ENCODE peak calls at places on chromosomes 7 and 10, in six cellular contexts. D is K562, H is HepG2, X is A549, R is GM12878, W is upper lobe of left lung. Y is an unnamed sample.

GRCh38 chr10:124465003-124465776 is 3.6 kb downstream of the LHPP start:
- ATAC-seq in D (peak; percentile 42), H (no peak), X (no peak), R (peak; percentile 66), W (no peak), Y (no peak)

GRCh38 chr7:92781117-92781720 is 55.2 kb downstream of the CDK6 start:
- ATAC-seq in D (no peak), H (peak; percentile 47), X (no peak), R (no peak), W (peak; percentile 61), Y (peak; percentile 63)

GRCh38 chr7:91953618-91954017 is 13.0 kb downstream of the AKAP9 start:
- ATAC-seq in D (peak; percentile 37), H (no peak), X (no peak), R (peak; percentile 25), W (no peak), Y (no peak)

GRCh38 chr10:70052462-70053211 is at the start of gene MACROH2A2:
- ATAC-seq in D (peak; percentile 62), H (peak; percentile 90), X (peak; percentile 94), R (no peak), W (peak; percentile 90), Y (peak; percentile 76)

GRCh38 chr7:28920424-28920823 is 37.7 kb downstream of the TRIL start:
- ATAC-seq in D (no peak), H (no peak), X (no peak), R (no peak), W (no peak), Y (no peak)

GRCh38 chr10:15486404-15486803 is 115.3 kb upstream of the FAM171A1 start:
- ATAC-seq in D (no peak), H (no peak), X (no peak), R (no peak), W (no peak), Y (no peak)

GRCh38 chr10:100890696-100891271 is 22.0 kb upstream of the SLF2 start:
- ATAC-seq in D (peak; percentile 53), H (peak; percentile 49), X (peak; percentile 88), R (no peak), W (peak; percentile 80), Y (no peak)

GRCh38 chr7:98354511-98355249 is 46.2 kb downstream of the BAIAP2L1 start:
- ATAC-seq in D (no peak), H (peak; percentile 91), X (peak; percentile 88), R (no peak), W (peak; percentile 55), Y (no peak)

GRCh38 chr10:71127773-71128172 is 84.6 kb upstream of the UNC5B start:
- ATAC-seq in D (no peak), H (no peak), X (no peak), R (no peak), W (no peak), Y (no peak)

GRCh38 chr10:3147117-3147820 is 25.3 kb downstream of the PITRM1 start:
- ATAC-seq in D (no peak), H (no peak), X (no peak), R (no peak), W (no peak), Y (no peak)

GRCh38 chr7:127153315-127153714 is 99.4 kb downstream of the GRM8 start:
- ATAC-seq in D (no peak), H (no peak), X (no peak), R (no peak), W (no peak), Y (no peak)

GRCh38 chr10:13839430-13839986 is 252.7 kb downstream of the PRPF18 start:
- ATAC-seq in D (no peak), H (no peak), X (no peak), R (no peak), W (peak; percentile 76), Y (peak; percentile 53)

GRCh38 chr10:43262043-43262901 is 4.6 kb downstream of the RASGEF1A start:
- ATAC-seq in D (no peak), H (no peak), X (no peak), R (no peak), W (no peak), Y (no peak)

GRCh38 chr10:119501690-119502089 is 40.8 kb downstream of the RGS10 start:
- ATAC-seq in D (no peak), H (no peak), X (no peak), R (peak; percentile 66), W (no peak), Y (no peak)

GRCh38 chr10:61906502-61906901 is 5.0 kb downstream of the ARID5B start:
- ATAC-seq in D (no peak), H (no peak), X (no peak), R (no peak), W (no peak), Y (no peak)

GRCh38 chr7:139588632-139589031 is 65.1 kb downstream of the CLEC2L start:
- ATAC-seq in D (peak; percentile 84), H (no peak), X (no peak), R (no peak), W (peak; percentile 65), Y (peak; percentile 78)

GRCh38 chr10:21166557-21167287 is 269.6 kb upstream of the NEBL start:
- ATAC-seq in D (peak; percentile 81), H (peak; percentile 69), X (no peak), R (no peak), W (peak; percentile 72), Y (no peak)

GRCh38 chr10:35007858-35008301 is 82.3 kb downstream of the CUL2 start:
- ATAC-seq in D (no peak), H (no peak), X (no peak), R (no peak), W (no peak), Y (no peak)

GRCh38 chr10:37734971-37735370 is 122.4 kb downstream of the ZNF248 start:
- ATAC-seq in D (peak; percentile 53), H (peak; percentile 77), X (peak; percentile 56), R (no peak), W (no peak), Y (no peak)

GRCh38 chr10:127874966-127875765 is 17.6 kb downstream of the CLRN3 start:
- ATAC-seq in D (no peak), H (no peak), X (no peak), R (peak; percentile 46), W (no peak), Y (no peak)

GRCh38 chr7:22565315-22565811 is 65.4 kb upstream of the STEAP1B start:
- ATAC-seq in D (peak; percentile 25), H (no peak), X (no peak), R (peak; percentile 49), W (peak; percentile 11), Y (no peak)

GRCh38 chr7:98657736-98658135 is 40.7 kb downstream of the NPTX2 start:
- ATAC-seq in D (no peak), H (no peak), X (no peak), R (no peak), W (no peak), Y (no peak)

GRCh38 chr10:61878411-61879051 is 23.0 kb upstream of the ARID5B start:
- ATAC-seq in D (no peak), H (no peak), X (no peak), R (peak; percentile 54), W (no peak), Y (no peak)

GRCh38 chr7:140673063-140673769 is 471 bp downstream of the ADCK2 start:
- ATAC-seq in D (peak; percentile 79), H (peak; percentile 75), X (peak; percentile 78), R (peak; percentile 62), W (peak; percentile 71), Y (peak; percentile 68)

GRCh38 chr7:98879198-98879988 is 1.1 kb downstream of the TRRAP start:
- ATAC-seq in D (peak; percentile 82), H (peak; percentile 85), X (peak; percentile 71), R (peak; percentile 92), W (peak; percentile 25), Y (peak; percentile 4)

GRCh38 chr10:49625411-49625810 is 11.6 kb downstream of the CHAT start:
- ATAC-seq in D (no peak), H (no peak), X (no peak), R (no peak), W (no peak), Y (no peak)

GRCh38 chr10:12355384-12355783 is 6.0 kb downstream of the CAMK1D start:
- ATAC-seq in D (no peak), H (no peak), X (no peak), R (peak; percentile 1), W (no peak), Y (no peak)

GRCh38 chr7:38753347-38753746 is 122.2 kb upstream of the AMPH start:
- ATAC-seq in D (no peak), H (no peak), X (no peak), R (no peak), W (no peak), Y (peak; percentile 16)

GRCh38 chr7:13241416-13241815 is 554.0 kb downstream of the ARL4A start:
- ATAC-seq in D (no peak), H (no peak), X (no peak), R (no peak), W (no peak), Y (no peak)

GRCh38 chr7:50684702-50685074 is 98.0 kb downstream of the GRB10 start:
- ATAC-seq in D (no peak), H (no peak), X (no peak), R (no peak), W (no peak), Y (no peak)
- TF ChIP-seq EP300 in D (no peak), H (no peak), X (no peak), R (no peak), W (no peak), Y (no peak)

DNA sequence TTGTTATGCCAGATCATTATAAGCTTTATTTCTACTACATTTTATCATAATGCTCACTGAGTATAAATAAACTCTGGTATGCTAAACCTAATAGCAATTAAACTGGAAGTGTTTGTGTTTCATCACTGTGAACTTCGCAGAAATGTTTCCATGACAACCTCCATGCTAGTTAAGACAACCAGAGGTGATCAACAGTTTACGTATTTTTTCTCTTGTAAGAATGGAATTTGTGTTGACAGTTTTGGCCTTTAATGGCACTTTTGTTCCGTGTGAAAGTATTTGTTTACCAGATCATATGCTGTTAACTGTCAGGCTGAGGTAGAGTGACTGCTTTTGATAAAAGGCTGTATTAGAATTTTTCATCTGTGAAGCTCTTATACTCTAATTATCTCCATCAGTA is 212.1 kb upstream of the PPP1R3A start:
- ATAC-seq in D (no peak), H (no peak), X (no peak), R (no peak), W (no peak), Y (no peak)
- TF ChIP-seq EP300 in D (no peak), H (no peak), X (no peak), R (no peak), W (no peak), Y (no peak)

GRCh38 chr7:138001529-138002095 is at the start of gene CREB3L2:
- ATAC-seq in D (peak; percentile 74), H (peak; percentile 84), X (peak; percentile 79), R (peak; percentile 71), W (peak; percentile 68), Y (peak; percentile 35)
- TF ChIP-seq EP300 in D (no peak), H (no peak), X (no peak), R (no peak), W (no peak), Y (no peak)

GRCh38 chr7:40721344-40721949 is 586.6 kb downstream of the SUGCT start:
- ATAC-seq in D (no peak), H (no peak), X (no peak), R (no peak), W (no peak), Y (no peak)
- TF ChIP-seq EP300 in D (no peak), H (no peak), X (no peak), R (no peak), W (no peak), Y (no peak)